ENCODE peak calls at places on chromosomes 12 and 14, in ten cellular contexts. L is left ventricle myocardium inferior, I is fibroblast of lung, P is thoracic aorta, C is tibial nerve, U is prostate gland, R is stomach, D is BJ, H is A673, J is neural progenitor cell. Y is an unnamed sample.

GRCh38 chr12:3542911-3543310 is 51.9 kb downstream of the PRMT8 start:
- DNase-seq in H (no peak), L (no peak), D (no peak), P (no peak), C (no peak), R (no peak), J (no peak), U (no peak), I (peak; percentile 53), Y (no peak)

GRCh38 chr14:24310666-24311604 is at the start of gene LTB4R:
- DNase-seq in D (no peak), I (peak; percentile 77), C (no peak), H (peak; percentile 54), L (peak; percentile 79), U (peak; percentile 70), P (no peak), R (peak; percentile 86), J (no peak), Y (peak; percentile 91)

GRCh38 chr14:54622189-54622958 is 55.4 kb downstream of the SAMD4A start:
- DNase-seq in J (no peak), P (no peak), U (no peak), H (no peak), C (no peak), L (no peak), D (no peak), R (no peak), I (no peak), Y (no peak)

GRCh38 chr14:22266141-22266442 is 322.9 kb downstream of the DAD1 start:
- DNase-seq in P (no peak), H (no peak), C (no peak), J (no peak), U (no peak), D (no peak), I (no peak), R (no peak), L (no peak), Y (no peak)

GRCh38 chr12:13941258-13942249 is 39.8 kb downstream of the GRIN2B start:
- DNase-seq in U (no peak), R (peak; percentile 75), H (peak; percentile 35), C (peak; percentile 13), L (no peak), J (peak; percentile 85), D (no peak), I (peak; percentile 29), P (no peak), Y (peak; percentile 70)

GRCh38 chr12:49232940-49233841 is 31.7 kb upstream of the TUBA1C start:
- DNase-seq in D (no peak), P (no peak), L (peak; percentile 75), U (peak; percentile 11), H (peak; percentile 89), R (peak; percentile 37), I (peak; percentile 52), J (peak; percentile 92), C (no peak), Y (peak; percentile 44)

GRCh38 chr12:78864483-78865296 is at the start of gene SYT1:
- DNase-seq in C (peak; percentile 22), P (no peak), I (peak; percentile 89), D (peak; percentile 54), L (peak; percentile 14), R (no peak), U (peak; percentile 26), J (peak; percentile 94), H (peak; percentile 98), Y (peak; percentile 12)

GRCh38 chr12:53051058-53051880 is 1.4 kb downstream of the TNS2 start:
- DNase-seq in I (peak; percentile 76), L (peak; percentile 83), H (no peak), C (peak; percentile 85), P (no peak), U (peak; percentile 66), J (no peak), D (no peak), R (peak; percentile 59), Y (peak; percentile 60)

GRCh38 chr14:102885686-102886447 is 36.6 kb upstream of the AMN start:
- DNase-seq in I (no peak), P (no peak), J (no peak), D (no peak), H (no peak), U (no peak), R (no peak), L (no peak), C (no peak), Y (no peak)

GRCh38 chr14:102878970-102879460 is 43.4 kb upstream of the AMN start:
- DNase-seq in J (no peak), C (no peak), U (no peak), H (no peak), I (no peak), D (no peak), R (no peak), P (no peak), L (no peak), Y (no peak)

GRCh38 chr14:102878174-102878969 is 44.1 kb upstream of the AMN start:
- DNase-seq in U (no peak), P (no peak), L (no peak), C (no peak), H (no peak), R (no peak), I (no peak), J (no peak), D (no peak), Y (no peak)

GRCh38 chr14:102882233-102882906 is 40.1 kb upstream of the AMN start:
- DNase-seq in U (no peak), P (no peak), C (no peak), D (no peak), R (no peak), L (no peak), I (no peak), H (no peak), J (no peak), Y (no peak)

DNA sequence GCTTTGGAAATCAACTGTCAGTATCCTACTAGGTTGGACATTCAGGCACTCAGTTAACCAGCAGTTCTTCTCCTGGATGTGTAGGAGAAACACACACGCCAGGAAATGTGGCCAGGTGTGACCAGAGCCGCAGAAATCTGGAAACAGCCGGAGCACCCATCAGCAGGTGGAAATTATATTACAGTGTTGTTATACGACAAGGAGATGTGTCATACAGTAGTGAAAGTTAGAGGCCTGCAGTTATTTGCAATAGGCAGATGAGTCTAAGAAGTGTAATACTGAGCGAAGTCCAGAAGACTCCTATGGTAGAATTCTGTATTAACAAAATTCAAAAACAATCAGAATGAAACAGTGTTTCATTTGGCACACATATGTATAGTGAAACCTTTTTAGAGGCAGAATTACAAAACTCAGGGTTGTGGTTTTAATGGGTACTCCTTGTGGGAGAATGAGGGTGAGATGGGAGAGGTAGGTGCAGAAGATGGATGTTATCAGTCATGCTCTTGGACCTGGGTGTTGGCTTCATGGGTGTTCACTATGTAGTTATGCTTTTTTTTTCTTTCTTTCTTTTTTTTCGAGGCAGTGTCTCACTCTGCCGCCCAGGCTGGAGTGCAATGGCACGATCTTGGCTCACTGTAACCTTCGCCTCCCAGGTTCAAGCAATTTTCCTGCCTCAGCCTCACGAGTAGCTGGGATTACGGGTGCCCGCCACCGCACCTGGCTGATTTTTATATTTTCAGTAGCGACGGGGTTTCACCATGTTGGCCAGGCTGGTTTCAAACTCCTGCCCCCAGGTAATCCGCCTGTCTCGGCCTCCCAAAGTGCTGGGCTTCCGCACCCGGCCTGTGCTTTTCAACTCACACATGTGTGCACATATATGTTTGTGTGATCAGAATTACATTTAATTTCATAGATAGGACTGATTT is 39.2 kb upstream of the AMN start:
- DNase-seq in L (no peak), P (no peak), C (no peak), H (no peak), U (no peak), I (no peak), J (no peak), R (no peak), D (no peak), Y (no peak)
- H3K36me3 ChIP-seq in L (peaks cover 18% of the 10 kb centered on the region), P (no peaks in the 10 kb centered on the region), C (no peaks in the 10 kb centered on the region), H (peaks cover 13% of the 10 kb centered on the region), U (no peaks in the 10 kb centered on the region), I (no peaks in the 10 kb centered on the region), J (no peaks in the 10 kb centered on the region), R (peaks cover 60% of the 10 kb centered on the region), D (peaks cover 4% of the 10 kb centered on the region), Y (no peaks in the 10 kb centered on the region)

GRCh38 chr12:119594399-119594730 is 791 bp downstream of the TMEM233 start:
- DNase-seq in U (no peak), R (no peak), C (no peak), D (no peak), I (no peak), P (no peak), J (peak; percentile 42), L (no peak), H (peak; percentile 60), Y (no peak)
- H3K4me3 ChIP-seq in U (no peak overlapping the region), R (peak overlapping the region; percentile 44), C (peak overlapping the region; percentile 46), D (no peak overlapping the region), I (no peak overlapping the region), P (peak overlapping the region; percentile 36), J (peak overlapping the region; percentile 44), L (peak overlapping the region; percentile 69), H (peak overlapping the region; percentile 73), Y (no peak overlapping the region)

GRCh38 chr12:119674560-119674959 is 6.6 kb downstream of the PRKAB1 start:
- DNase-seq in H (no peak), R (no peak), D (no peak), J (no peak), P (no peak), L (no peak), C (no peak), U (no peak), I (no peak), Y (no peak)

GRCh38 chr12:119679081-119679480 is 11.1 kb downstream of the PRKAB1 start:
- DNase-seq in J (peak; percentile 64), P (no peak), U (no peak), H (no peak), L (no peak), D (no peak), C (no peak), I (no peak), R (peak; percentile 70), Y (no peak)

GRCh38 chr12:119678459-119678858 is 10.5 kb downstream of the PRKAB1 start:
- DNase-seq in H (no peak), L (no peak), C (no peak), P (no peak), R (no peak), I (no peak), J (peak; percentile 11), D (no peak), U (no peak), Y (no peak)

GRCh38 chr12:119676022-119676421 is 8.1 kb downstream of the PRKAB1 start:
- DNase-seq in U (no peak), J (no peak), P (no peak), R (no peak), D (no peak), H (no peak), L (no peak), I (no peak), C (no peak), Y (no peak)

DNA sequence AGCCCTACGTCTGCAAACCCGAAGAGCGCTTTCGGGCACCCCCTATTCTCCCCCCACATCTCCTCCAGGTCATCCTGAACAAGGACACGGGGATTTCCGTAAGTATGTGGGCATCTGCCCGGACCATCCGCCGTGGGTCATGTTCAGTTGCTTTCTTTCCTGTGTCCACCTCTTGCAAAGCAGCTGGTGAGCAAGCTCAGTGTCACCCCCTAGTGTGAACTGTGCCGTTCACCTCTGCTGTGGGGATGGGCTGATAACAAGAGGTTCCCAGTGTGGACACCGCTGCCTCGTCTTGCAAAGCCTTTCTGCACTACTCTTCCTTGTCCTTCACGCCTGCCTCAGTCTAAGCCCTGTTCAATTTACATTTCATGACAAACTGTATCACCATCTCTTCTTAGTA is 8.6 kb downstream of the PRKAB1 start:
- DNase-seq in U (no peak), R (no peak), I (no peak), H (no peak), L (no peak), J (no peak), C (no peak), P (no peak), D (no peak), Y (no peak)
- TF ChIP-seq CTCF in U (no peak), R (no peak), I (no peak), H (no peak), L (no peak), J (no peak), C (no peak), P (no peak), D (no peak), Y (no peak)

GRCh38 chr14:20376071-20376588 is 32.7 kb downstream of the PARP2 start:
- DNase-seq in C (no peak), R (peak; percentile 72), U (no peak), L (no peak), I (no peak), H (no peak), D (no peak), J (no peak), P (no peak), Y (no peak)
- H3K36me3 ChIP-seq in C (peaks cover 60% of the 10 kb centered on the region), R (peaks cover 100% of the 10 kb centered on the region), U (peaks cover 15% of the 10 kb centered on the region), L (peaks cover 98% of the 10 kb centered on the region), I (peaks cover 31% of the 10 kb centered on the region), H (peaks cover 26% of the 10 kb centered on the region), D (peaks cover 52% of the 10 kb centered on the region), J (no peaks in the 10 kb centered on the region), P (peaks cover 91% of the 10 kb centered on the region), Y (peaks cover 28% of the 10 kb centered on the region)